ENCODE peak calls at places on chromosomes 4 and X, in six cellular contexts. One of them, this sample, is unnamed.

GRCh38 chrX:51494409-51494808 is 2.0 kb downstream of the NUDT11 start:
- DNase-seq in ovary: no peak
- DNase-seq in A549: no peak
- DNase-seq in tibial nerve: no peak
- DNase-seq in K562: no peak
- DNase-seq in suprapubic skin: no peak
- DNase-seq in this sample: no peak

GRCh38 chr4:189974056-189974455 is 33.4 kb downstream of the FRG1 start:
- DNase-seq in ovary: no peak
- DNase-seq in A549: peak
- DNase-seq in tibial nerve: no peak
- DNase-seq in K562: peak
- DNase-seq in suprapubic skin: no peak
- DNase-seq in this sample: no peak

GRCh38 chr4:101954351-101954750 is 163.8 kb downstream of the BANK1 start:
- DNase-seq in ovary: no peak
- DNase-seq in A549: no peak
- DNase-seq in tibial nerve: no peak
- DNase-seq in K562: no peak
- DNase-seq in suprapubic skin: no peak
- DNase-seq in this sample: no peak

GRCh38 chr4:80184791-80185756 is 12.2 kb upstream of the PRDM8 start:
- DNase-seq in ovary: peak
- DNase-seq in A549: no peak
- DNase-seq in tibial nerve: no peak
- DNase-seq in K562: no peak
- DNase-seq in suprapubic skin: no peak
- DNase-seq in this sample: no peak

GRCh38 chr4:4860381-4860802 is 927 bp downstream of the MSX1 start:
- DNase-seq in ovary: no peak
- DNase-seq in A549: peak
- DNase-seq in tibial nerve: no peak
- DNase-seq in K562: peak
- DNase-seq in suprapubic skin: no peak
- DNase-seq in this sample: no peak

GRCh38 chrX:19824603-19825002 is 62.8 kb downstream of the SH3KBP1 start:
- DNase-seq in ovary: no peak
- DNase-seq in A549: no peak
- DNase-seq in tibial nerve: no peak
- DNase-seq in K562: no peak
- DNase-seq in suprapubic skin: no peak
- DNase-seq in this sample: no peak

GRCh38 chrX:9456250-9457074 is 8.4 kb upstream of the TBL1X start:
- DNase-seq in ovary: no peak
- DNase-seq in A549: no peak
- DNase-seq in tibial nerve: no peak
- DNase-seq in K562: no peak
- DNase-seq in suprapubic skin: no peak
- DNase-seq in this sample: no peak

GRCh38 chrX:145818522-145819075 is 970 bp downstream of the SLITRK2 start:
- DNase-seq in ovary: no peak
- DNase-seq in A549: no peak
- DNase-seq in tibial nerve: no peak
- DNase-seq in K562: no peak
- DNase-seq in suprapubic skin: no peak
- DNase-seq in this sample: no peak

GRCh38 chr4:3483471-3483921 is 20.4 kb downstream of the DOK7 start:
- DNase-seq in ovary: no peak
- DNase-seq in A549: no peak
- DNase-seq in tibial nerve: no peak
- DNase-seq in K562: no peak
- DNase-seq in suprapubic skin: no peak
- DNase-seq in this sample: no peak

GRCh38 chr4:40199179-40199670 is 2.4 kb downstream of the RHOH start:
- DNase-seq in ovary: no peak
- DNase-seq in A549: no peak
- DNase-seq in tibial nerve: no peak
- DNase-seq in K562: no peak
- DNase-seq in suprapubic skin: no peak
- DNase-seq in this sample: no peak

GRCh38 chrX:12471061-12471460 is 320.2 kb upstream of the PRPS2 start:
- DNase-seq in ovary: no peak
- DNase-seq in A549: no peak
- DNase-seq in tibial nerve: no peak
- DNase-seq in K562: no peak
- DNase-seq in suprapubic skin: no peak
- DNase-seq in this sample: no peak

GRCh38 chrX:134671207-134671750 is 13.0 kb upstream of the PLAC1 start:
- DNase-seq in ovary: no peak
- DNase-seq in A549: no peak
- DNase-seq in tibial nerve: no peak
- DNase-seq in K562: no peak
- DNase-seq in suprapubic skin: no peak
- DNase-seq in this sample: no peak

GRCh38 chrX:69556094-69557011 is 52.2 kb downstream of the NALF2 start:
- DNase-seq in ovary: peak
- DNase-seq in A549: peak
- DNase-seq in tibial nerve: no peak
- DNase-seq in K562: peak
- DNase-seq in suprapubic skin: no peak
- DNase-seq in this sample: no peak

GRCh38 chrX:67607436-67607835 is 63.6 kb downstream of the AR start:
- DNase-seq in ovary: no peak
- DNase-seq in A549: no peak
- DNase-seq in tibial nerve: no peak
- DNase-seq in K562: no peak
- DNase-seq in suprapubic skin: no peak
- DNase-seq in this sample: no peak

GRCh38 chr4:21768349-21769310 is 179.9 kb downstream of the KCNIP4 start:
- DNase-seq in ovary: no peak
- DNase-seq in A549: no peak
- DNase-seq in tibial nerve: no peak
- DNase-seq in K562: peak
- DNase-seq in suprapubic skin: no peak
- DNase-seq in this sample: no peak

GRCh38 chr4:152220201-152220666 is 315.7 kb downstream of the FBXW7 start:
- DNase-seq in ovary: no peak
- DNase-seq in A549: no peak
- DNase-seq in tibial nerve: no peak
- DNase-seq in K562: no peak
- DNase-seq in suprapubic skin: no peak
- DNase-seq in this sample: no peak

GRCh38 chr4:75800972-75801371 is 76.6 kb downstream of the USO1 start:
- DNase-seq in ovary: no peak
- DNase-seq in A549: no peak
- DNase-seq in tibial nerve: no peak
- DNase-seq in K562: no peak
- DNase-seq in suprapubic skin: no peak
- DNase-seq in this sample: no peak

GRCh38 chrX:80879143-80879542 is 69.5 kb upstream of the BRWD3 start:
- DNase-seq in ovary: no peak
- DNase-seq in A549: no peak
- DNase-seq in tibial nerve: peak
- DNase-seq in K562: no peak
- DNase-seq in suprapubic skin: no peak
- DNase-seq in this sample: peak

GRCh38 chr4:57607616-57608150 is 497.5 kb upstream of the IGFBP7 start:
- DNase-seq in ovary: no peak
- DNase-seq in A549: no peak
- DNase-seq in tibial nerve: no peak
- DNase-seq in K562: no peak
- DNase-seq in suprapubic skin: no peak
- DNase-seq in this sample: no peak

GRCh38 chr4:176340871-176341685 is 21.3 kb downstream of the SPCS3 start:
- DNase-seq in ovary: no peak
- DNase-seq in A549: no peak
- DNase-seq in tibial nerve: peak
- DNase-seq in K562: peak
- DNase-seq in suprapubic skin: no peak
- DNase-seq in this sample: no peak

GRCh38 chrX:50161143-50161542 is 39.7 kb downstream of the AKAP4 start:
- DNase-seq in ovary: no peak
- DNase-seq in A549: no peak
- DNase-seq in tibial nerve: no peak
- DNase-seq in K562: no peak
- DNase-seq in suprapubic skin: no peak
- DNase-seq in this sample: no peak

GRCh38 chrX:23434356-23434884 is 99.8 kb downstream of the PTCHD1 start:
- DNase-seq in ovary: peak
- DNase-seq in A549: no peak
- DNase-seq in tibial nerve: peak
- DNase-seq in K562: no peak
- DNase-seq in suprapubic skin: peak
- DNase-seq in this sample: peak

GRCh38 chrX:37753384-37753783 is 26.5 kb upstream of the CYBB start:
- DNase-seq in ovary: no peak
- DNase-seq in A549: no peak
- DNase-seq in tibial nerve: no peak
- DNase-seq in K562: no peak
- DNase-seq in suprapubic skin: no peak
- DNase-seq in this sample: no peak

GRCh38 chr4:4334798-4335520 is 44.9 kb downstream of the ZBTB49 start:
- DNase-seq in ovary: peak
- DNase-seq in A549: peak
- DNase-seq in tibial nerve: peak
- DNase-seq in K562: peak
- DNase-seq in suprapubic skin: no peak
- DNase-seq in this sample: peak

GRCh38 chr4:145882594-145882993 is 56.0 kb downstream of the ZNF827 start:
- DNase-seq in ovary: no peak
- DNase-seq in A549: no peak
- DNase-seq in tibial nerve: no peak
- DNase-seq in K562: no peak
- DNase-seq in suprapubic skin: no peak
- DNase-seq in this sample: no peak

GRCh38 chr4:76611611-76612010 is 176.6 kb downstream of the SHROOM3 start:
- DNase-seq in ovary: peak
- DNase-seq in A549: no peak
- DNase-seq in tibial nerve: peak
- DNase-seq in K562: no peak
- DNase-seq in suprapubic skin: no peak
- DNase-seq in this sample: peak

GRCh38 chrX:130771648-130772312 is 131.2 kb downstream of the ENOX2 start:
- DNase-seq in ovary: no peak
- DNase-seq in A549: no peak
- DNase-seq in tibial nerve: no peak
- DNase-seq in K562: no peak
- DNase-seq in suprapubic skin: no peak
- DNase-seq in this sample: no peak

GRCh38 chr4:74473155-74473811 is 28.3 kb downstream of the AREG start:
- DNase-seq in ovary: no peak
- DNase-seq in A549: peak
- DNase-seq in tibial nerve: no peak
- DNase-seq in K562: no peak
- DNase-seq in suprapubic skin: no peak
- DNase-seq in this sample: peak

GRCh38 chr4:139584784-139585183 is 28.8 kb upstream of the SETD7 start:
- DNase-seq in ovary: no peak
- DNase-seq in A549: no peak
- DNase-seq in tibial nerve: no peak
- DNase-seq in K562: no peak
- DNase-seq in suprapubic skin: peak
- DNase-seq in this sample: no peak

GRCh38 chr4:59612235-59612634 is 1587.9 kb upstream of the ADGRL3 start:
- DNase-seq in ovary: no peak
- DNase-seq in A549: peak
- DNase-seq in tibial nerve: no peak
- DNase-seq in K562: no peak
- DNase-seq in suprapubic skin: no peak
- DNase-seq in this sample: no peak

GRCh38 chr4:6771229-6771671 is 11.3 kb upstream of the KIAA0232 start:
- DNase-seq in ovary: no peak
- DNase-seq in A549: no peak
- DNase-seq in tibial nerve: no peak
- DNase-seq in K562: no peak
- DNase-seq in suprapubic skin: peak
- DNase-seq in this sample: no peak
- TF ChIP-seq EP300 in ovary: no peak
- TF ChIP-seq EP300 in A549: no peak
- TF ChIP-seq EP300 in tibial nerve: no peak
- TF ChIP-seq EP300 in K562: no peak
- TF ChIP-seq EP300 in suprapubic skin: no peak
- TF ChIP-seq EP300 in this sample: no peak

GRCh38 chr4:55723403-55723802 is 87.3 kb upstream of the NMU start:
- DNase-seq in ovary: no peak
- DNase-seq in A549: no peak
- DNase-seq in tibial nerve: no peak
- DNase-seq in K562: no peak
- DNase-seq in suprapubic skin: no peak
- DNase-seq in this sample: no peak
- H3K27ac ChIP-seq in ovary: no peak
- H3K27ac ChIP-seq in A549: no peak
- H3K27ac ChIP-seq in tibial nerve: no peak
- H3K27ac ChIP-seq in K562: peak
- H3K27ac ChIP-seq in suprapubic skin: no peak
- H3K27ac ChIP-seq in this sample: no peak

DNA sequence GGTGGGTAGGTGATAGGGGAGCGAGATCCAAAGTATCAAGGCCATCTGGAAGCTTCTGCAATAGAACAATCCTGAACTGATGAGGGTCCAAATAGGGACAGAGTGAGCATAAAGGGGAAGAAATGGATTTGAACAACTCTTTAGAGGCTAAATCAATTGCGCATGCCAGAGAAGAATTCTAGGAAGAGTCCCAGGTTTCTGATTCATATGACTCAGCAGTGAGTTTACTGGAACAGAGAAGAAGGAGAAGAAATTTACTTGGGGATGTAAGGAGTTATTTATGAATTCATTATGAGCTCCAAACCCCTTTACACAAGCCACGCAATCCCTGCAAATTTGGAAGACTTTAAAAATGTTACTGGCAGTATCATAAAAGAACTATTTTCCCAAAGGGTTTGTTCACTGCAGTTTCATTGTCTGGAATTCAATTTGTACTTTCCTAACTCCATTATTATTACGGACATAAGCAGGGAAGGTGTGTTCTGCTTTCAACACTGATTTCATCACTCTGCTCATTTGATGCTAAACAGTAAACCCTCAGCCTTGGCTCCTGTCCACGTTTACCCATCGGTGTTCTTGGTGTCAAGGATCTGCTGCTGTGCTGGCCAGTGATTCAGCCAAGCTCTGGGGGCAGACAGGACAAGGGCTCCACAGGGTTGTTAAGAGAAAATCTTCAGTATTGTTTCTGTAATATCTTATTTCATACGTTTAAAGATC is 273.8 kb downstream of the HNRNPD start:
- DNase-seq in ovary: no peak
- DNase-seq in A549: no peak
- DNase-seq in tibial nerve: no peak
- DNase-seq in K562: no peak
- DNase-seq in suprapubic skin: no peak
- DNase-seq in this sample: no peak
- TF ChIP-seq EP300 in ovary: no peak
- TF ChIP-seq EP300 in A549: no peak
- TF ChIP-seq EP300 in tibial nerve: no peak
- TF ChIP-seq EP300 in K562: no peak
- TF ChIP-seq EP300 in suprapubic skin: no peak
- TF ChIP-seq EP300 in this sample: no peak

GRCh38 chr4:98204236-98204553 is 57.0 kb upstream of the RAP1GDS1 start:
- DNase-seq in ovary: no peak
- DNase-seq in A549: no peak
- DNase-seq in tibial nerve: no peak
- DNase-seq in K562: no peak
- DNase-seq in suprapubic skin: no peak
- DNase-seq in this sample: no peak
- H3K27ac ChIP-seq in ovary: no peak
- H3K27ac ChIP-seq in A549: no peak
- H3K27ac ChIP-seq in tibial nerve: no peak
- H3K27ac ChIP-seq in K562: no peak
- H3K27ac ChIP-seq in suprapubic skin: no peak
- H3K27ac ChIP-seq in this sample: no peak